ENCODE peak calls at places on chromosomes 2 and 18, in ten cellular contexts. One of them, this sample, is unnamed.

GRCh38 chr18:70380915-70381896 is 92.4 kb downstream of the SOCS6 start:
- DNase-seq in RPMI7951: peak; percentile 82
- DNase-seq in GM18507: no peak
- DNase-seq in heart left ventricle: no peak
- DNase-seq in BE2C: no peak
- DNase-seq in EL: no peak
- DNase-seq in fibroblast of pulmonary artery: no peak
- DNase-seq in NCI-H1105 treated with DMSO at 0.1 percent for 48 hours: peak; percentile 44
- DNase-seq in activated CD4-positive, alpha-beta T cell treated with anti-CD3 and anti-CD28 coated beads, Interleukin-2, amount 50 U/mL, for 4 hours: no peak
- DNase-seq in central memory CD4-positive, alpha-beta T cell: no peak
- DNase-seq in this sample: no peak

GRCh38 chr2:113791697-113792590 is 35.5 kb upstream of the SLC35F5 start:
- DNase-seq in RPMI7951: peak; percentile 69
- DNase-seq in central memory CD4-positive, alpha-beta T cell: no peak
- DNase-seq in heart left ventricle: no peak
- DNase-seq in EL: peak; percentile 63
- DNase-seq in NCI-H1105 treated with DMSO at 0.1 percent for 48 hours: no peak
- DNase-seq in activated CD4-positive, alpha-beta T cell treated with anti-CD3 and anti-CD28 coated beads, Interleukin-2, amount 50 U/mL, for 4 hours: no peak
- DNase-seq in BE2C: no peak
- DNase-seq in fibroblast of pulmonary artery: no peak
- DNase-seq in GM18507: peak; percentile 28
- DNase-seq in this sample: no peak

GRCh38 chr2:20071397-20072383 is 20.3 kb upstream of the LAPTM4A start:
- DNase-seq in RPMI7951: peak; percentile 100
- DNase-seq in activated CD4-positive, alpha-beta T cell treated with anti-CD3 and anti-CD28 coated beads, Interleukin-2, amount 50 U/mL, for 4 hours: no peak
- DNase-seq in heart left ventricle: peak; percentile 67
- DNase-seq in central memory CD4-positive, alpha-beta T cell: no peak
- DNase-seq in fibroblast of pulmonary artery: peak; percentile 98
- DNase-seq in BE2C: peak; percentile 80
- DNase-seq in NCI-H1105 treated with DMSO at 0.1 percent for 48 hours: no peak
- DNase-seq in EL: peak; percentile 96
- DNase-seq in GM18507: no peak
- DNase-seq in this sample: peak; percentile 98

GRCh38 chr2:39735648-39736047 is 43.4 kb downstream of the THUMPD2 start:
- DNase-seq in GM18507: no peak
- DNase-seq in fibroblast of pulmonary artery: no peak
- DNase-seq in heart left ventricle: no peak
- DNase-seq in RPMI7951: no peak
- DNase-seq in BE2C: no peak
- DNase-seq in central memory CD4-positive, alpha-beta T cell: no peak
- DNase-seq in activated CD4-positive, alpha-beta T cell treated with anti-CD3 and anti-CD28 coated beads, Interleukin-2, amount 50 U/mL, for 4 hours: no peak
- DNase-seq in EL: no peak
- DNase-seq in NCI-H1105 treated with DMSO at 0.1 percent for 48 hours: no peak
- DNase-seq in this sample: no peak

GRCh38 chr2:57443985-57444501 is 602.6 kb upstream of the VRK2 start:
- DNase-seq in BE2C: no peak
- DNase-seq in RPMI7951: peak; percentile 30
- DNase-seq in GM18507: no peak
- DNase-seq in NCI-H1105 treated with DMSO at 0.1 percent for 48 hours: no peak
- DNase-seq in activated CD4-positive, alpha-beta T cell treated with anti-CD3 and anti-CD28 coated beads, Interleukin-2, amount 50 U/mL, for 4 hours: no peak
- DNase-seq in EL: peak; percentile 88
- DNase-seq in heart left ventricle: no peak
- DNase-seq in central memory CD4-positive, alpha-beta T cell: no peak
- DNase-seq in fibroblast of pulmonary artery: peak; percentile 1
- DNase-seq in this sample: peak; percentile 56

GRCh38 chr2:78082555-78082954 is 560.4 kb upstream of the LRRTM4 start:
- DNase-seq in RPMI7951: peak; percentile 48
- DNase-seq in NCI-H1105 treated with DMSO at 0.1 percent for 48 hours: no peak
- DNase-seq in fibroblast of pulmonary artery: no peak
- DNase-seq in activated CD4-positive, alpha-beta T cell treated with anti-CD3 and anti-CD28 coated beads, Interleukin-2, amount 50 U/mL, for 4 hours: no peak
- DNase-seq in BE2C: no peak
- DNase-seq in central memory CD4-positive, alpha-beta T cell: no peak
- DNase-seq in EL: no peak
- DNase-seq in GM18507: no peak
- DNase-seq in heart left ventricle: no peak
- DNase-seq in this sample: no peak

GRCh38 chr2:37563375-37564011 is 107.9 kb downstream of the CDC42EP3 start:
- DNase-seq in GM18507: no peak
- DNase-seq in RPMI7951: no peak
- DNase-seq in central memory CD4-positive, alpha-beta T cell: no peak
- DNase-seq in activated CD4-positive, alpha-beta T cell treated with anti-CD3 and anti-CD28 coated beads, Interleukin-2, amount 50 U/mL, for 4 hours: no peak
- DNase-seq in BE2C: no peak
- DNase-seq in EL: no peak
- DNase-seq in heart left ventricle: no peak
- DNase-seq in fibroblast of pulmonary artery: no peak
- DNase-seq in NCI-H1105 treated with DMSO at 0.1 percent for 48 hours: no peak
- DNase-seq in this sample: no peak

GRCh38 chr2:135791418-135792190 is 45.4 kb downstream of the LCT start:
- DNase-seq in fibroblast of pulmonary artery: peak; percentile 33
- DNase-seq in BE2C: no peak
- DNase-seq in EL: peak; percentile 57
- DNase-seq in RPMI7951: peak; percentile 50
- DNase-seq in activated CD4-positive, alpha-beta T cell treated with anti-CD3 and anti-CD28 coated beads, Interleukin-2, amount 50 U/mL, for 4 hours: no peak
- DNase-seq in heart left ventricle: no peak
- DNase-seq in NCI-H1105 treated with DMSO at 0.1 percent for 48 hours: no peak
- DNase-seq in central memory CD4-positive, alpha-beta T cell: no peak
- DNase-seq in GM18507: no peak
- DNase-seq in this sample: peak; percentile 24

GRCh38 chr2:101737478-101738240 is 40.2 kb downstream of the MAP4K4 start:
- DNase-seq in BE2C: no peak
- DNase-seq in central memory CD4-positive, alpha-beta T cell: no peak
- DNase-seq in heart left ventricle: no peak
- DNase-seq in EL: no peak
- DNase-seq in GM18507: no peak
- DNase-seq in RPMI7951: no peak
- DNase-seq in fibroblast of pulmonary artery: peak; percentile 39
- DNase-seq in activated CD4-positive, alpha-beta T cell treated with anti-CD3 and anti-CD28 coated beads, Interleukin-2, amount 50 U/mL, for 4 hours: no peak
- DNase-seq in NCI-H1105 treated with DMSO at 0.1 percent for 48 hours: no peak
- DNase-seq in this sample: no peak